ENCODE peak calls at places on chromosomes 12 and 14, in four cellular contexts. Y, L, S and B are unnamed samples.
A peak's percentile ranks its signal among the peaks of the same experiment; 100 is the strongest.

GRCh38 chr12:77954156-77954555 is 123.5 kb downstream of the NAV3 start:
- DNase-seq in Y (no peak), L (no peak), S (peak; percentile 52), B (no peak)

GRCh38 chr12:132774159-132774558 is 12.5 kb upstream of the ANKLE2 start:
- DNase-seq in Y (no peak), L (no peak), S (no peak), B (no peak)

GRCh38 chr12:76531056-76531455 is 28.5 kb downstream of the OSBPL8 start:
- DNase-seq in Y (no peak), L (no peak), S (no peak), B (no peak)

GRCh38 chr12:67222302-67222701 is 46.9 kb upstream of the CAND1 start:
- DNase-seq in Y (no peak), L (no peak), S (peak; percentile 28), B (no peak)

GRCh38 chr12:82862069-82862841 is 175.5 kb downstream of the TMTC2 start:
- DNase-seq in Y (no peak), L (no peak), S (peak; percentile 68), B (no peak)

GRCh38 chr12:124953689-124954405 is 35.1 kb downstream of the DHX37 start:
- DNase-seq in Y (no peak), L (no peak), S (no peak), B (no peak)

GRCh38 chr14:32379447-32379846 is 50.3 kb downstream of the AKAP6 start:
- DNase-seq in Y (no peak), L (no peak), S (no peak), B (no peak)

GRCh38 chr14:75459099-75459741 is 31.4 kb downstream of the JDP2 start:
- DNase-seq in Y (peak; percentile 74), L (no peak), S (no peak), B (no peak)

GRCh38 chr12:47717443-47718193 is 7.7 kb downstream of the ENDOU start:
- DNase-seq in Y (peak; percentile 82), L (peak; percentile 20), S (peak; percentile 80), B (peak; percentile 86)

GRCh38 chr14:106201376-106201775 is 675.0 kb downstream of the TMEM121 start:
- DNase-seq in Y (no peak), L (no peak), S (no peak), B (no peak)

GRCh38 chr14:24806061-24806678 is 172.2 kb upstream of the GZMB start:
- DNase-seq in Y (peak; percentile 91), L (peak; percentile 5), S (peak; percentile 41), B (peak; percentile 74)